ENCODE peak calls at places on chromosomes 7 and 10, in four cellular contexts. One of them, this sample, is unnamed.

GRCh38 chr7:156005202-156005821 is 193.0 kb upstream of the SHH start:
- DNase-seq in WTC11: no peak
- DNase-seq in HepG2: no peak
- DNase-seq in K562: no peak
- DNase-seq in this sample: no peak

GRCh38 chr7:136938476-136938875 is 70.0 kb downstream of the CHRM2 start:
- DNase-seq in K562: no peak
- DNase-seq in HepG2: no peak
- DNase-seq in WTC11: no peak
- DNase-seq in this sample: no peak

GRCh38 chr7:537911-538634 is 18.4 kb upstream of the PDGFA start:
- DNase-seq in HepG2: peak
- DNase-seq in K562: peak
- DNase-seq in WTC11: no peak
- DNase-seq in this sample: no peak

GRCh38 chr10:95755511-95756004 is 405 bp upstream of the ENTPD1 start:
- DNase-seq in HepG2: peak
- DNase-seq in WTC11: peak
- DNase-seq in K562: no peak
- DNase-seq in this sample: no peak

GRCh38 chr7:91375378-91375777 is 111.1 kb downstream of the FZD1 start:
- DNase-seq in K562: no peak
- DNase-seq in WTC11: no peak
- DNase-seq in HepG2: no peak
- DNase-seq in this sample: no peak

GRCh38 chr7:12764355-12765000 is 77.0 kb downstream of the ARL4A start:
- DNase-seq in K562: no peak
- DNase-seq in HepG2: no peak
- DNase-seq in WTC11: no peak
- DNase-seq in this sample: no peak

GRCh38 chr10:93465806-93466675 is 16.1 kb downstream of the MYOF start:
- DNase-seq in WTC11: no peak
- DNase-seq in K562: no peak
- DNase-seq in HepG2: peak
- DNase-seq in this sample: no peak

GRCh38 chr7:8455426-8455825 is 22.0 kb downstream of the NXPH1 start:
- DNase-seq in WTC11: no peak
- DNase-seq in K562: no peak
- DNase-seq in HepG2: no peak
- DNase-seq in this sample: no peak

GRCh38 chr10:51892965-51893658 is 193.7 kb upstream of the CSTF2T start:
- DNase-seq in WTC11: peak
- DNase-seq in K562: no peak
- DNase-seq in HepG2: peak
- DNase-seq in this sample: peak

GRCh38 chr10:128018704-128019103 is 107.5 kb downstream of the MKI67 start:
- DNase-seq in HepG2: no peak
- DNase-seq in WTC11: no peak
- DNase-seq in K562: no peak
- DNase-seq in this sample: no peak

GRCh38 chr7:6252748-6253147 is 19.7 kb downstream of the CYTH3 start:
- DNase-seq in K562: no peak
- DNase-seq in WTC11: no peak
- DNase-seq in HepG2: no peak
- DNase-seq in this sample: no peak

GRCh38 chr7:149871576-149871975 is 2.2 kb upstream of the ATP6V0E2 start:
- DNase-seq in K562: no peak
- DNase-seq in HepG2: no peak
- DNase-seq in WTC11: no peak
- DNase-seq in this sample: no peak

GRCh38 chr7:50793115-50793946 is 10.6 kb upstream of the GRB10 start:
- DNase-seq in K562: peak
- DNase-seq in WTC11: peak
- DNase-seq in HepG2: no peak
- DNase-seq in this sample: peak

GRCh38 chr7:94133460-94133859 is 129.3 kb upstream of the BET1 start:
- DNase-seq in HepG2: no peak
- DNase-seq in WTC11: no peak
- DNase-seq in K562: no peak
- DNase-seq in this sample: no peak

GRCh38 chr7:47188653-47189315 is 393.1 kb downstream of the TNS3 start:
- DNase-seq in HepG2: no peak
- DNase-seq in K562: peak
- DNase-seq in WTC11: no peak
- DNase-seq in this sample: no peak

GRCh38 chr7:69419928-69420327 is 178.3 kb upstream of the AUTS2 start:
- DNase-seq in HepG2: no peak
- DNase-seq in K562: no peak
- DNase-seq in WTC11: no peak
- DNase-seq in this sample: no peak

GRCh38 chr7:141295367-141295895 is 221.6 kb downstream of the TMEM178B start:
- DNase-seq in WTC11: no peak
- DNase-seq in HepG2: no peak
- DNase-seq in K562: no peak
- DNase-seq in this sample: no peak

GRCh38 chr7:49776994-49777393 is 3.6 kb downstream of the VWC2 start:
- DNase-seq in HepG2: peak
- DNase-seq in K562: no peak
- DNase-seq in WTC11: peak
- DNase-seq in this sample: no peak

GRCh38 chr10:55370021-55370420 is 569.0 kb upstream of the PCDH15 start:
- DNase-seq in WTC11: no peak
- DNase-seq in HepG2: no peak
- DNase-seq in K562: no peak
- DNase-seq in this sample: peak

GRCh38 chr7:46071076-46071475 is 150.0 kb upstream of the IGFBP3 start:
- DNase-seq in WTC11: no peak
- DNase-seq in K562: no peak
- DNase-seq in HepG2: no peak
- DNase-seq in this sample: no peak

GRCh38 chr10:119489572-119490326 is 52.8 kb downstream of the RGS10 start:
- DNase-seq in WTC11: peak
- DNase-seq in K562: peak
- DNase-seq in HepG2: peak
- DNase-seq in this sample: peak

GRCh38 chr7:105675873-105676484 is 94.7 kb upstream of the EFCAB10 start:
- DNase-seq in K562: no peak
- DNase-seq in WTC11: no peak
- DNase-seq in HepG2: no peak
- DNase-seq in this sample: no peak

GRCh38 chr10:104445359-104445758 is 91.7 kb downstream of the CFAP58 start:
- DNase-seq in HepG2: no peak
- DNase-seq in K562: no peak
- DNase-seq in WTC11: no peak
- DNase-seq in this sample: no peak

GRCh38 chr7:55964802-55965470 is 551 bp downstream of the NIPSNAP2 start:
- DNase-seq in K562: no peak
- DNase-seq in WTC11: peak
- DNase-seq in HepG2: peak
- DNase-seq in this sample: peak

GRCh38 chr10:118607768-118608354 is 12.4 kb upstream of the PRLHR start:
- DNase-seq in HepG2: no peak
- DNase-seq in WTC11: no peak
- DNase-seq in K562: no peak
- DNase-seq in this sample: no peak

DNA sequence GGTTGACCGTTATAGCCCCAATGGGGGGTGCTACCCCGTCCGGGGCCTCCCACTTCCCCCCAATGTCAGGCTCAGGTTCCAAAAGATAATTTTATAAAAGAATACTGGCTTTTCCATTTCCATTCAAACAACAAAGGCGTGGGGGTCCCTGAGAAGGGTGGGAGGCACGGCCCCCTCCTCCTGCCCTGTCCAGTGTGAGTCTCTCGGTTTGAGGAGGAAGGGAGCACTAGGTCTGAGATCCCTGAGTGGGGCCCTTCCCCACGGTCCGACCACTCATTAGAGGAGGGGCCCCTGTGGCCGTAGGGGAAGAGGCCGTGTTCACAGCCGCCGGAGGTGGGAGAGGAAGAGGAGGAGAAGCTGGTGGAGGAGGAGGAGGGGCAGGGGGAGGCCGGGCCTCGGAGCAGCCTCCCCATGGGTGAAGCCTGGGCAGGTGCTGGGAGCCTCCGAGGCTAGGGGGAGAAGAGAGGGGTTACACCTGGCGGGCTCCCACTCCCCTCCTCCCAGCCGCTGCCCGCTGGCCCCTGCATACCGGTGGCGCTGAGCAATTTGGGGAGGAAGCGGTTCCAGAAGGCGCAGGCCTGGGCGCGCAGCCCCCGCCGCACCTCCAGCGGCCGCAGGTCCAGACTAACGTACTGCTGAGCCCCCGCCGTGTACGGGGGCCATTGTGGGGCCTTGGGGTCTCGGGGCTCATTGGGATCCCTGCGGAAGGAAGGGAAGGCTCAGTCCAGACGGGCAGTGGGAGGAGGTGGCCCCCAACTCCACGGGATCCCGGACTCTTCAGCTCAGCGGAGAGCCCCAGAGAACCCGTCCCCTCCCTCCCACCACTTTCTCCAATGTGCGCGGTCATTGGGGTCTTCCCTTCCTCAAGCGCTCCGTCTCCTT is 1.4 kb upstream of the UFSP1 start:
- DNase-seq in WTC11: peak
- DNase-seq in HepG2: no peak
- DNase-seq in K562: peak
- DNase-seq in this sample: no peak
- TF ChIP-seq ELF4 in WTC11: no peak
- TF ChIP-seq ELF4 in HepG2: no peak
- TF ChIP-seq ELF4 in K562: no peak
- TF ChIP-seq ELF4 in this sample: no peak

GRCh38 chr7:102413611-102414010 is 17.4 kb downstream of the PRKRIP1 start:
- DNase-seq in WTC11: no peak
- DNase-seq in HepG2: no peak
- DNase-seq in K562: no peak
- DNase-seq in this sample: no peak

GRCh38 chr7:102415685-102416225 is 17.6 kb upstream of the ORAI2 start:
- DNase-seq in HepG2: no peak
- DNase-seq in WTC11: no peak
- DNase-seq in K562: no peak
- DNase-seq in this sample: no peak

GRCh38 chr7:102416406-102416805 is 17.0 kb upstream of the ORAI2 start:
- DNase-seq in K562: no peak
- DNase-seq in WTC11: no peak
- DNase-seq in HepG2: no peak
- DNase-seq in this sample: no peak

GRCh38 chr7:102418603-102419002 is 14.8 kb upstream of the ORAI2 start:
- DNase-seq in WTC11: no peak
- DNase-seq in HepG2: no peak
- DNase-seq in K562: no peak
- DNase-seq in this sample: no peak

DNA sequence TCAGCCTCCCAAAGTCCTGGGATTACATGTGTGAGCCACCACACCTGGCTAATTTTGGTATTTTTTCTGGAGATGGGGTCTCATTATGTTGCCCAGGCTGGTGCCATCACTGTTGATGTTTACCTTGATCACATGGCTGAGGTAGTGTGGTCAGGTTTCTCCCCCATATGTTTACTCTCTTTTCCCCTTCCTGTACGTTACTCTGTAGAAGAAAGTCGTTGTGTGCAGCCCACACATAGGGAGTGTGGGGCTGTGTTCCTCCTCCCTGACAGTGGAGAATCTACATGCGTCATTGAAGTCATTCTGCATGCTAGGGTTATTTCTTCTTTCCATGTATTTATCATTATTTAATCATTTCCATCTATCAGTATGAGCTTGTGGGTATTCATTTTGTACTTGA is 16.3 kb upstream of the ORAI2 start:
- DNase-seq in WTC11: no peak
- DNase-seq in K562: no peak
- DNase-seq in HepG2: no peak
- DNase-seq in this sample: no peak
- TF ChIP-seq ELF4 in WTC11: no peak
- TF ChIP-seq ELF4 in K562: no peak
- TF ChIP-seq ELF4 in HepG2: no peak
- TF ChIP-seq ELF4 in this sample: no peak

DNA sequence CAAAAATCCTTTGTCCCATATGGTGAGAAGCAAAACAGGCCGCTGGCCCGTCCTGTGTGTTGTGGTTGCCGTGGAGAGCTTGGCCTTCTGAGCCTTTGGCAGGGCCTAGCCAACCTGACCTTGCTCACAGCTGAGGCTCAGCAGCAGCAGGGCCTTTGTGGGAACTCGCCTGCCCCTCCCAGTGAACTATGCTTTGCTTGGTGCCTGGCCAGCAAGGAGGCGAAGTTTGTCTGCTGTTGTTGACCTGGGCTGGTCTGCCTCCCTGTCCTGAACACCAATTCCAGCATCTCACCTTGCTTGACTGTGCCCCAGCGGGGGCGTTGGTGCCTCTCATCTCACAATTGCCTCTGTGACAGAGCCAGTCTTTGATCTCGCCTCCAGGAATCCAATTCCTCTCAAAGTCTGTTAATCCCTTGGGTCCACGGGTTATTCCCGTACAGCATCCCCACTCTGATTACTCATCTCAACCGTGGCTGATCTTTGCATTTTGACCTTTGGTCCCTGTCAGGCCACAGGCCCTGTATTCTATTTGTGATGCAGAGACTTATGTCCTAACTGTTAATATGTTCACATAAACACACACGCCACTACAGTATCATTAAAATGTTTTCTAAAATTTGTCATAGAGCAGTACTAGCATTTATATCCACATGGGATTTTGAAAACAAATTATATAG is 22.6 kb downstream of the EPDR1 start:
- DNase-seq in WTC11: peak
- DNase-seq in HepG2: peak
- DNase-seq in K562: no peak
- DNase-seq in this sample: no peak
- TF ChIP-seq ELF4 in WTC11: no peak
- TF ChIP-seq ELF4 in HepG2: peak
- TF ChIP-seq ELF4 in K562: no peak
- TF ChIP-seq ELF4 in this sample: no peak

GRCh38 chr10:17143055-17143690 is 13.6 kb upstream of the CUBN start:
- DNase-seq in K562: no peak
- DNase-seq in HepG2: no peak
- DNase-seq in WTC11: no peak
- DNase-seq in this sample: no peak

GRCh38 chr10:17145239-17145638 is 15.6 kb upstream of the CUBN start:
- DNase-seq in WTC11: no peak
- DNase-seq in HepG2: peak
- DNase-seq in K562: no peak
- DNase-seq in this sample: no peak

GRCh38 chr10:17144032-17144431 is 14.4 kb upstream of the CUBN start:
- DNase-seq in HepG2: no peak
- DNase-seq in K562: no peak
- DNase-seq in WTC11: no peak
- DNase-seq in this sample: no peak

GRCh38 chr10:17146888-17147287 is 17.3 kb upstream of the CUBN start:
- DNase-seq in WTC11: no peak
- DNase-seq in HepG2: no peak
- DNase-seq in K562: no peak
- DNase-seq in this sample: no peak

DNA sequence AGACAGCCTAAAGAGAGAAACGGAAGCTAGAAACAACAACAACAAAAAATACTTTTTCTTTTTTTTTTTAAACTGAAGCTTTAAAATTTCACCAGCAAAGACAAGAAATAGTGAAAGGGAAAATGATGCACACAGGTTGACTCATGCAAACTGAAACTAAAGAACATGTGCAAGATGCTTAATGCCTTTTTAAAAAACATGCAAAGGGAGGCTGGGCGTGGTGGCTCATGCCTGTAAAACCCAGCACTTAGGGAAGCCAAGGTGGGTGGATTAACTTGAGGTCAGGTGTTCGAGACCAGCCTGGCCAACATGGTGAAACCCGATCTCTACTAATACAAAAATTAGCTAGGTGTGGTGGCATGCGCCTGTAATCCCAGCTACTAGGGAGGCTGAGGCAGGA is 15.1 kb upstream of the CUBN start:
- DNase-seq in HepG2: no peak
- DNase-seq in K562: no peak
- DNase-seq in WTC11: no peak
- DNase-seq in this sample: no peak
- TF ChIP-seq ELF4 in HepG2: no peak
- TF ChIP-seq ELF4 in K562: no peak
- TF ChIP-seq ELF4 in WTC11: no peak
- TF ChIP-seq ELF4 in this sample: no peak